ENCODE peak calls at places on chromosomes 12 and 14, in nine cellular contexts. One of them, this sample, is unnamed.

GRCh38 chr12:130246560-130246959 is 84.3 kb downstream of the FZD10 start:
- DNase-seq in nucleus accumbens: no peak
- DNase-seq in K562: no peak
- DNase-seq in stimulated activated CD4-positive, alpha-beta T cell treated with anti-CD3 and anti-CD28 coated beads, Interleukin-2, amount 100 ng/mL, for 48 hours: no peak
- DNase-seq in NCI-H2081: no peak
- DNase-seq in hepatic stellate cell: no peak
- DNase-seq in stimulated activated CD8-positive, alpha-beta memory T cell treated with anti-CD3 and anti-CD28 coated beads, Interleukin-4, amount 100 ng/mL, for 48 hours: no peak
- DNase-seq in astrocyte of the cerebellum: no peak
- DNase-seq in mucosa of gallbladder: no peak
- DNase-seq in this sample: no peak

GRCh38 chr12:10165421-10165820 is 6.5 kb downstream of the OLR1 start:
- DNase-seq in nucleus accumbens: no peak
- DNase-seq in K562: no peak
- DNase-seq in stimulated activated CD4-positive, alpha-beta T cell treated with anti-CD3 and anti-CD28 coated beads, Interleukin-2, amount 100 ng/mL, for 48 hours: no peak
- DNase-seq in NCI-H2081: no peak
- DNase-seq in hepatic stellate cell: no peak
- DNase-seq in stimulated activated CD8-positive, alpha-beta memory T cell treated with anti-CD3 and anti-CD28 coated beads, Interleukin-4, amount 100 ng/mL, for 48 hours: no peak
- DNase-seq in astrocyte of the cerebellum: no peak
- DNase-seq in mucosa of gallbladder: no peak
- DNase-seq in this sample: no peak

GRCh38 chr12:92058664-92059063 is 87.0 kb downstream of the BTG1 start:
- DNase-seq in nucleus accumbens: no peak
- DNase-seq in K562: no peak
- DNase-seq in stimulated activated CD4-positive, alpha-beta T cell treated with anti-CD3 and anti-CD28 coated beads, Interleukin-2, amount 100 ng/mL, for 48 hours: no peak
- DNase-seq in NCI-H2081: no peak
- DNase-seq in hepatic stellate cell: no peak
- DNase-seq in stimulated activated CD8-positive, alpha-beta memory T cell treated with anti-CD3 and anti-CD28 coated beads, Interleukin-4, amount 100 ng/mL, for 48 hours: no peak
- DNase-seq in astrocyte of the cerebellum: no peak
- DNase-seq in mucosa of gallbladder: no peak
- DNase-seq in this sample: no peak

GRCh38 chr12:47965581-47965980 is 2.2 kb downstream of the TMEM106C start:
- DNase-seq in nucleus accumbens: no peak
- DNase-seq in K562: no peak
- DNase-seq in stimulated activated CD4-positive, alpha-beta T cell treated with anti-CD3 and anti-CD28 coated beads, Interleukin-2, amount 100 ng/mL, for 48 hours: no peak
- DNase-seq in NCI-H2081: no peak
- DNase-seq in hepatic stellate cell: no peak
- DNase-seq in stimulated activated CD8-positive, alpha-beta memory T cell treated with anti-CD3 and anti-CD28 coated beads, Interleukin-4, amount 100 ng/mL, for 48 hours: no peak
- DNase-seq in astrocyte of the cerebellum: no peak
- DNase-seq in mucosa of gallbladder: no peak
- DNase-seq in this sample: no peak

GRCh38 chr12:57176846-57177245 is 29.4 kb upstream of the LRP1-AS start:
- DNase-seq in nucleus accumbens: no peak
- DNase-seq in K562: no peak
- DNase-seq in stimulated activated CD4-positive, alpha-beta T cell treated with anti-CD3 and anti-CD28 coated beads, Interleukin-2, amount 100 ng/mL, for 48 hours: no peak
- DNase-seq in NCI-H2081: no peak
- DNase-seq in hepatic stellate cell: no peak
- DNase-seq in stimulated activated CD8-positive, alpha-beta memory T cell treated with anti-CD3 and anti-CD28 coated beads, Interleukin-4, amount 100 ng/mL, for 48 hours: no peak
- DNase-seq in astrocyte of the cerebellum: no peak
- DNase-seq in mucosa of gallbladder: no peak
- DNase-seq in this sample: no peak

GRCh38 chr14:63045612-63046320 is 508 bp upstream of the KCNH5 start:
- DNase-seq in nucleus accumbens: peak
- DNase-seq in K562: peak
- DNase-seq in stimulated activated CD4-positive, alpha-beta T cell treated with anti-CD3 and anti-CD28 coated beads, Interleukin-2, amount 100 ng/mL, for 48 hours: no peak
- DNase-seq in NCI-H2081: peak
- DNase-seq in hepatic stellate cell: peak
- DNase-seq in stimulated activated CD8-positive, alpha-beta memory T cell treated with anti-CD3 and anti-CD28 coated beads, Interleukin-4, amount 100 ng/mL, for 48 hours: no peak
- DNase-seq in astrocyte of the cerebellum: peak
- DNase-seq in mucosa of gallbladder: peak
- DNase-seq in this sample: no peak

GRCh38 chr12:63917864-63918742 is 73.6 kb downstream of the SRGAP1 start:
- DNase-seq in nucleus accumbens: no peak
- DNase-seq in K562: no peak
- DNase-seq in stimulated activated CD4-positive, alpha-beta T cell treated with anti-CD3 and anti-CD28 coated beads, Interleukin-2, amount 100 ng/mL, for 48 hours: no peak
- DNase-seq in NCI-H2081: peak
- DNase-seq in hepatic stellate cell: peak
- DNase-seq in stimulated activated CD8-positive, alpha-beta memory T cell treated with anti-CD3 and anti-CD28 coated beads, Interleukin-4, amount 100 ng/mL, for 48 hours: no peak
- DNase-seq in astrocyte of the cerebellum: peak
- DNase-seq in mucosa of gallbladder: no peak
- DNase-seq in this sample: no peak

GRCh38 chr12:123801573-123802178 is 39.6 kb downstream of the DNAH10 start:
- DNase-seq in nucleus accumbens: no peak
- DNase-seq in K562: peak
- DNase-seq in stimulated activated CD4-positive, alpha-beta T cell treated with anti-CD3 and anti-CD28 coated beads, Interleukin-2, amount 100 ng/mL, for 48 hours: no peak
- DNase-seq in NCI-H2081: no peak
- DNase-seq in hepatic stellate cell: peak
- DNase-seq in stimulated activated CD8-positive, alpha-beta memory T cell treated with anti-CD3 and anti-CD28 coated beads, Interleukin-4, amount 100 ng/mL, for 48 hours: no peak
- DNase-seq in astrocyte of the cerebellum: peak
- DNase-seq in mucosa of gallbladder: no peak
- DNase-seq in this sample: no peak

GRCh38 chr14:99242816-99243795 is 28.9 kb downstream of the BCL11B start:
- DNase-seq in nucleus accumbens: no peak
- DNase-seq in K562: no peak
- DNase-seq in stimulated activated CD4-positive, alpha-beta T cell treated with anti-CD3 and anti-CD28 coated beads, Interleukin-2, amount 100 ng/mL, for 48 hours: no peak
- DNase-seq in NCI-H2081: no peak
- DNase-seq in hepatic stellate cell: no peak
- DNase-seq in stimulated activated CD8-positive, alpha-beta memory T cell treated with anti-CD3 and anti-CD28 coated beads, Interleukin-4, amount 100 ng/mL, for 48 hours: no peak
- DNase-seq in astrocyte of the cerebellum: no peak
- DNase-seq in mucosa of gallbladder: no peak
- DNase-seq in this sample: no peak

GRCh38 chr14:61372842-61373555 is 51.6 kb downstream of the PRKCH start:
- DNase-seq in nucleus accumbens: no peak
- DNase-seq in K562: no peak
- DNase-seq in stimulated activated CD4-positive, alpha-beta T cell treated with anti-CD3 and anti-CD28 coated beads, Interleukin-2, amount 100 ng/mL, for 48 hours: no peak
- DNase-seq in NCI-H2081: no peak
- DNase-seq in hepatic stellate cell: no peak
- DNase-seq in stimulated activated CD8-positive, alpha-beta memory T cell treated with anti-CD3 and anti-CD28 coated beads, Interleukin-4, amount 100 ng/mL, for 48 hours: no peak
- DNase-seq in astrocyte of the cerebellum: no peak
- DNase-seq in mucosa of gallbladder: no peak
- DNase-seq in this sample: no peak

GRCh38 chr12:69471667-69472385 is 1.6 kb downstream of the FRS2 start:
- DNase-seq in nucleus accumbens: no peak
- DNase-seq in K562: peak
- DNase-seq in stimulated activated CD4-positive, alpha-beta T cell treated with anti-CD3 and anti-CD28 coated beads, Interleukin-2, amount 100 ng/mL, for 48 hours: no peak
- DNase-seq in NCI-H2081: no peak
- DNase-seq in hepatic stellate cell: no peak
- DNase-seq in stimulated activated CD8-positive, alpha-beta memory T cell treated with anti-CD3 and anti-CD28 coated beads, Interleukin-4, amount 100 ng/mL, for 48 hours: no peak
- DNase-seq in astrocyte of the cerebellum: no peak
- DNase-seq in mucosa of gallbladder: no peak
- DNase-seq in this sample: no peak

GRCh38 chr14:95128140-95128539 is 29.2 kb downstream of the DICER1 start:
- DNase-seq in nucleus accumbens: no peak
- DNase-seq in K562: no peak
- DNase-seq in stimulated activated CD4-positive, alpha-beta T cell treated with anti-CD3 and anti-CD28 coated beads, Interleukin-2, amount 100 ng/mL, for 48 hours: no peak
- DNase-seq in NCI-H2081: no peak
- DNase-seq in hepatic stellate cell: no peak
- DNase-seq in stimulated activated CD8-positive, alpha-beta memory T cell treated with anti-CD3 and anti-CD28 coated beads, Interleukin-4, amount 100 ng/mL, for 48 hours: no peak
- DNase-seq in astrocyte of the cerebellum: no peak
- DNase-seq in mucosa of gallbladder: no peak
- DNase-seq in this sample: no peak

This sample was measured in globus pallidus.